ENCODE peak calls at places on chromosomes 4 and X, in five cellular contexts. One of them, this sample, is unnamed.

GRCh38 chr4:127549521-127549920 is 83.2 kb upstream of the INTU start:
- DNase-seq in H1: no peak
- DNase-seq in mesenchymal stem cell: no peak
- DNase-seq in H9: no peak
- DNase-seq in trophoblast cell: no peak
- DNase-seq in this sample: no peak

GRCh38 chr4:109472343-109472761 is 38.7 kb downstream of the SEC24B start:
- DNase-seq in H9: no peak
- DNase-seq in mesenchymal stem cell: peak
- DNase-seq in H1: no peak
- DNase-seq in trophoblast cell: peak
- DNase-seq in this sample: no peak

GRCh38 chr4:155734065-155734464 is 24.8 kb upstream of the GUCY1B1 start:
- DNase-seq in H9: no peak
- DNase-seq in trophoblast cell: no peak
- DNase-seq in H1: no peak
- DNase-seq in mesenchymal stem cell: peak
- DNase-seq in this sample: no peak

GRCh38 chr4:138891610-138892009 is 124.0 kb upstream of the NOCT start:
- DNase-seq in H9: no peak
- DNase-seq in mesenchymal stem cell: no peak
- DNase-seq in trophoblast cell: no peak
- DNase-seq in H1: no peak
- DNase-seq in this sample: no peak

GRCh38 chr4:150781108-150781663 is 199.2 kb downstream of the MAB21L2 start:
- DNase-seq in H1: no peak
- DNase-seq in H9: no peak
- DNase-seq in mesenchymal stem cell: no peak
- DNase-seq in trophoblast cell: no peak
- DNase-seq in this sample: no peak

GRCh38 chrX:19793471-19793870 is 93.9 kb downstream of the SH3KBP1 start:
- DNase-seq in H1: no peak
- DNase-seq in mesenchymal stem cell: no peak
- DNase-seq in H9: no peak
- DNase-seq in trophoblast cell: no peak
- DNase-seq in this sample: no peak

GRCh38 chr4:8330821-8331566 is 61.4 kb downstream of the HTRA3 start:
- DNase-seq in trophoblast cell: no peak
- DNase-seq in mesenchymal stem cell: no peak
- DNase-seq in H9: no peak
- DNase-seq in H1: no peak
- DNase-seq in this sample: no peak

GRCh38 chr4:156456830-156457229 is 503.2 kb upstream of the CTSO start:
- DNase-seq in H1: no peak
- DNase-seq in mesenchymal stem cell: no peak
- DNase-seq in H9: no peak
- DNase-seq in trophoblast cell: no peak
- DNase-seq in this sample: no peak

GRCh38 chrX:140141444-140142029 is 176.2 kb upstream of the CXorf66 start:
- DNase-seq in H1: no peak
- DNase-seq in H9: no peak
- DNase-seq in mesenchymal stem cell: peak
- DNase-seq in trophoblast cell: peak
- DNase-seq in this sample: peak

GRCh38 chr4:58767598-58767997 is 1657.4 kb upstream of the IGFBP7 start:
- DNase-seq in trophoblast cell: no peak
- DNase-seq in H9: no peak
- DNase-seq in mesenchymal stem cell: no peak
- DNase-seq in H1: no peak
- DNase-seq in this sample: no peak

GRCh38 chrX:17057209-17057608 is 110.8 kb downstream of the REPS2 start:
- DNase-seq in mesenchymal stem cell: no peak
- DNase-seq in H9: no peak
- DNase-seq in H1: no peak
- DNase-seq in trophoblast cell: no peak
- DNase-seq in this sample: no peak

GRCh38 chr4:147157860-147158701 is 212.4 kb upstream of the TTC29 start:
- DNase-seq in H9: peak
- DNase-seq in mesenchymal stem cell: peak
- DNase-seq in trophoblast cell: no peak
- DNase-seq in H1: no peak
- DNase-seq in this sample: peak

GRCh38 chr4:1325176-1325480 is 21.9 kb upstream of the UVSSA start:
- DNase-seq in trophoblast cell: no peak
- DNase-seq in H9: no peak
- DNase-seq in mesenchymal stem cell: no peak
- DNase-seq in H1: no peak
- DNase-seq in this sample: no peak

GRCh38 chr4:1325681-1326635 is 21.1 kb upstream of the UVSSA start:
- DNase-seq in mesenchymal stem cell: no peak
- DNase-seq in H9: no peak
- DNase-seq in trophoblast cell: no peak
- DNase-seq in H1: no peak
- DNase-seq in this sample: no peak

GRCh38 chr4:1327526-1328266 is 19.3 kb upstream of the UVSSA start:
- DNase-seq in trophoblast cell: peak
- DNase-seq in H1: no peak
- DNase-seq in mesenchymal stem cell: no peak
- DNase-seq in H9: no peak
- DNase-seq in this sample: no peak

GRCh38 chr4:1328267-1329155 is 18.5 kb upstream of the UVSSA start:
- DNase-seq in H1: no peak
- DNase-seq in trophoblast cell: no peak
- DNase-seq in mesenchymal stem cell: no peak
- DNase-seq in H9: no peak
- DNase-seq in this sample: no peak

DNA sequence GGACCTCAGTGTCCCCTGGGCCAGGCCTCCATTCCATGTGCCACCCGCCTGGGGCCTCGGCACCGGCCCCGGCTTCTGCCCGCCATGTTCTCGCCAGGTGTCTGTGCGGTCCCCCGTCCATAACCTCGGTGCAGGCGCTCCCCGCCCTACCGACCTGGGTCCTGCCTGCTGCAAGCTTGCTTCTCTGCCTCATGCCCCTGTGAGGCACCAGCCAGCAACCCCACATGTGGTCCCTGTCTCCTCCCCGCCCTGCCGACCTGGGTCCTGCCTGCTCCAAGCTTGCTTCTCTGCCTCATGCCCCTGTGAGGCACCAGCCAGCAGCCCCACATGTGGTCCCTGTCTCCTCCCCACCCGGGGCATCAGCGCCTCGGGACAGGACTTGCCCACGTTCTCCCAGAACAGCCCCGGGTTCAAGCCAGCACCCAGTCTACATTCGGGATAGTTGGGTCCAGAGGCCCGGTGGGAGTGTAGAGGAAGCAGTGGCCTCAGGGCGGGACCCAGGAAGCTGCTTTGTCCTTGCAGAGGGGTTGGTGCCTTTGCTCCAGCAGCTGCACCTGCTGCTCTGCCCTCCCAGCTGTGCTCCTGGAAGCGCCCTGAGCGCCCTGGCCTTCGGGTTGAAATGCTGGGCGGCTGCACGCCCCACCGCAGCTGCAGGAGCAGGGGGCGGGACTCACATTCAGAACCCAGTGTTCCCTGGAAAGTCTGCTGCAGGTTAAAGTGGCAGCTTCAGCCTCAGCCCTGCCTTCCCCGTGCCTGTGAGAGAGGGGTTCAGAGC is 20.1 kb upstream of the UVSSA start:
- DNase-seq in mesenchymal stem cell: no peak
- DNase-seq in trophoblast cell: no peak
- DNase-seq in H1: no peak
- DNase-seq in H9: no peak
- DNase-seq in this sample: no peak
- H2BK12ac ChIP-seq in mesenchymal stem cell: no peak
- H2BK12ac ChIP-seq in trophoblast cell: no peak
- H2BK12ac ChIP-seq in H1: no peak
- H2BK12ac ChIP-seq in H9: no peak
- H2BK12ac ChIP-seq in this sample: peak

DNA sequence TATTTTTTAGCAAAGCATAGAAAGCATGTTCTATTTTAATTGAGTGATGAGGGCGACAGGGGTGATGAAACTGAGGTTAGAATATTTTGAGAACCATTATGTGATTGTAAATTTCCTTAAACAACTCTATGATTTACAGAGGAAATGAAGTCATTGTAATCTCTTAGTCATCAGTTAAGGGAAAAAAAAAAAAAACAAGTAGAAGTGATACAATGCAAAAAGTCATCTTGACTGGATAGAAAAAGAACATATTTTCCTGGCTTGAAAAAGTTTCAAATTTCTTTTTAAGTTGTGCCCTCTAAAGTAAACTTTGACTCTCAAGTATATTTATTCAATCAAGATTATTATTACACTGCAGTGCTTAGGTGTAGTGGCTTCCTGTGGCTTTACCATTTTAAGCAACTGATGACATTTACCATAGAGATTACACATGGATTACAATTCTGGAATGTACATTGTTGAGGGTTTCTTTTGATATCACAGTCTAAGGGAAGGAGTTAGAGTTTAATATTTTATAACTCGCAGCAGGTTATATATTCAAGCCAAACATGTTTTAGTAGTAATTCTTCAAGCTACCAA is 40.6 kb downstream of the GABRB1 start:
- DNase-seq in H9: no peak
- DNase-seq in mesenchymal stem cell: peak
- DNase-seq in trophoblast cell: no peak
- DNase-seq in H1: no peak
- DNase-seq in this sample: no peak
- H3K27ac ChIP-seq in H9: no peak
- H3K27ac ChIP-seq in mesenchymal stem cell: peak
- H3K27ac ChIP-seq in trophoblast cell: no peak
- H3K27ac ChIP-seq in H1: no peak
- H3K27ac ChIP-seq in this sample: no peak

GRCh38 chrX:153209347-153209746 is 30.3 kb downstream of the MAGEA1 start:
- DNase-seq in H1: no peak
- DNase-seq in mesenchymal stem cell: peak
- DNase-seq in H9: no peak
- DNase-seq in trophoblast cell: no peak
- DNase-seq in this sample: no peak
- H2BK12ac ChIP-seq in H1: no peak
- H2BK12ac ChIP-seq in mesenchymal stem cell: no peak
- H2BK12ac ChIP-seq in H9: no peak
- H2BK12ac ChIP-seq in trophoblast cell: no peak
- H2BK12ac ChIP-seq in this sample: no peak

GRCh38 chrX:11531226-11531625 is 134.5 kb downstream of the ARHGAP6 start:
- DNase-seq in H9: no peak
- DNase-seq in H1: no peak
- DNase-seq in mesenchymal stem cell: peak
- DNase-seq in trophoblast cell: peak
- DNase-seq in this sample: no peak
- H3K27ac ChIP-seq in H9: no peak
- H3K27ac ChIP-seq in H1: no peak
- H3K27ac ChIP-seq in mesenchymal stem cell: no peak
- H3K27ac ChIP-seq in trophoblast cell: no peak
- H3K27ac ChIP-seq in this sample: no peak

GRCh38 chrX:2159393-2159792 is 341.4 kb downstream of the DHRSX start:
- DNase-seq in trophoblast cell: no peak
- DNase-seq in H9: no peak
- DNase-seq in H1: no peak
- DNase-seq in mesenchymal stem cell: no peak
- DNase-seq in this sample: no peak

GRCh38 chrX:2162695-2163094 is 338.1 kb downstream of the DHRSX start:
- DNase-seq in mesenchymal stem cell: no peak
- DNase-seq in trophoblast cell: no peak
- DNase-seq in H1: no peak
- DNase-seq in H9: no peak
- DNase-seq in this sample: no peak

GRCh38 chrX:2159858-2160257 is 340.9 kb downstream of the DHRSX start:
- DNase-seq in trophoblast cell: no peak
- DNase-seq in H9: no peak
- DNase-seq in H1: no peak
- DNase-seq in mesenchymal stem cell: no peak
- DNase-seq in this sample: no peak
- H2BK12ac ChIP-seq in trophoblast cell: no peak
- H2BK12ac ChIP-seq in H9: no peak
- H2BK12ac ChIP-seq in H1: no peak
- H2BK12ac ChIP-seq in mesenchymal stem cell: no peak
- H2BK12ac ChIP-seq in this sample: no peak

DNA sequence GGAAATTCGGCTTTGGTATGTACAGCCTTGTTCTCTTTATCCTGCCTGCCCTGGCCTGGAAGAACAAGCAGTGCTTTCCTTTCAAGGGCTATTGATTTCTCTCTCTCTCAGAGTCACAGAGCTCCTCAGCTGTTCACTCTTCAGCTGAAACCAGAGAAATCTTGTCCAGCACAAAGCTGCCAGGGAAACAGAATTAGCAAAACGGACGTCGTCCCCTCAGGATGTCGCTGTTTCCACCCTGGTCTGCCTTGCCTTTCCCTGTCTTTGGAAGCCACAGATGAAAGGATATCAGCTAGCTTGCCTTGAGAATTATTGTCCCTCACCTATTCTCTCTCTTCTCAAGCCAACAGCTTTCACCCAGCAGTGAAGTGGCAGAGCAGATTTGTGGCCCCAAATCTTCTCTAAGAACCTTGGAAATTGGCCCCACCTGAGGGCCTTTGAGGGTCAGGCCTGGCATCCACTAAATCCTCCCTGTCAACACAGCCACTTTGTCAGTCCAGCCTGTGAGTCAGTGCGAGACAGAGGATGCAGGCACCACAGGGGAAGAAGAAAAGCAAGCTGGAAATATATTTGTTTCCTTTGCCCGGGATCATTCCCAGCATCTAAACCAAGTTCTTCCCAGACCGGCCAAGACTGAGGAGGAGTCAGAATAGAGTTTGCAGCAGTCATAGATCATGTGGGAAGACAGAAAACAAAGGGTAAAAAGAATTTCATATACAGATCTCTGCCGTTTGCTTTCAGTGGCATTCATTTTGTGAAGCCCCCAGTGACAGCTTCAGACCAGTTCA is 63.8 kb upstream of the MTM1 start:
- DNase-seq in H9: no peak
- DNase-seq in trophoblast cell: no peak
- DNase-seq in mesenchymal stem cell: no peak
- DNase-seq in H1: no peak
- DNase-seq in this sample: no peak
- H3K27ac ChIP-seq in H9: no peak
- H3K27ac ChIP-seq in trophoblast cell: no peak
- H3K27ac ChIP-seq in mesenchymal stem cell: no peak
- H3K27ac ChIP-seq in H1: no peak
- H3K27ac ChIP-seq in this sample: no peak

GRCh38 chrX:69616520-69617203 is 749 bp downstream of the EDA start:
- DNase-seq in trophoblast cell: no peak
- DNase-seq in mesenchymal stem cell: no peak
- DNase-seq in H1: no peak
- DNase-seq in H9: peak
- DNase-seq in this sample: no peak

GRCh38 chrX:69615779-69616519 is at the start of gene EDA:
- DNase-seq in H1: peak
- DNase-seq in trophoblast cell: peak
- DNase-seq in mesenchymal stem cell: peak
- DNase-seq in H9: peak
- DNase-seq in this sample: peak

GRCh38 chrX:69615323-69615722 is 590 bp upstream of the EDA start:
- DNase-seq in mesenchymal stem cell: no peak
- DNase-seq in trophoblast cell: no peak
- DNase-seq in H1: no peak
- DNase-seq in H9: peak
- DNase-seq in this sample: no peak

GRCh38 chrX:69614896-69615295 is 1.0 kb upstream of the EDA start:
- DNase-seq in trophoblast cell: no peak
- DNase-seq in H1: no peak
- DNase-seq in H9: no peak
- DNase-seq in mesenchymal stem cell: no peak
- DNase-seq in this sample: no peak

GRCh38 chrX:69618803-69619202 is 2.9 kb downstream of the EDA start:
- DNase-seq in mesenchymal stem cell: peak
- DNase-seq in trophoblast cell: peak
- DNase-seq in H1: no peak
- DNase-seq in H9: no peak
- DNase-seq in this sample: no peak
- H2BK12ac ChIP-seq in mesenchymal stem cell: no peak
- H2BK12ac ChIP-seq in trophoblast cell: no peak
- H2BK12ac ChIP-seq in H1: no peak
- H2BK12ac ChIP-seq in H9: no peak
- H2BK12ac ChIP-seq in this sample: no peak

This sample was measured in neuronal stem cell.